ENCODE peak calls at places on chromosomes 4 and X, in eight cellular contexts. H is HFF-Myc, B is fibroblast of lung, Y is HT1080, I is H9, N is NCI-H2029 treated with DMSO at 0.1 percent for 48 hours, G is RWPE1, L is caudate nucleus. A is an unnamed sample.

GRCh38 chr4:8817081-8817812 is 54.4 kb downstream of the HMX1 start:
- DNase-seq in H (no peak), B (no peak), Y (no peak), I (no peak), N (no peak), G (no peak), L (no peak), A (no peak)

GRCh38 chr4:8269535-8270417 is at the start of gene HTRA3:
- DNase-seq in H (no peak), B (peak; percentile 48), Y (no peak), I (peak; percentile 68), N (no peak), G (no peak), L (no peak), A (peak; percentile 73)

GRCh38 chrX:121008920-121009319 is 23.4 kb upstream of the CT47A1 start:
- DNase-seq in H (no peak), B (no peak), Y (no peak), I (no peak), N (no peak), G (no peak), L (no peak), A (no peak)

GRCh38 chrX:120824021-120824420 is 51.6 kb downstream of the CT47B1 start:
- DNase-seq in H (no peak), B (no peak), Y (no peak), I (no peak), N (no peak), G (no peak), L (no peak), A (no peak)

GRCh38 chr4:110207233-110207632 is 8.8 kb upstream of the ELOVL6 start:
- DNase-seq in H (no peak), B (no peak), Y (no peak), I (no peak), N (no peak), G (no peak), L (no peak), A (no peak)

GRCh38 chr4:94653984-94654609 is 103.7 kb upstream of the BMPR1B start:
- DNase-seq in H (no peak), B (no peak), Y (no peak), I (no peak), N (no peak), G (no peak), L (no peak), A (no peak)

GRCh38 chr4:125266901-125267601 is 47.7 kb upstream of the FAT4 start:
- DNase-seq in H (no peak), B (peak; percentile 84), Y (peak; percentile 23), I (no peak), N (no peak), G (peak; percentile 81), L (no peak), A (peak; percentile 13)

GRCh38 chr4:26141916-26142638 is 178.7 kb upstream of the RBPJ start:
- DNase-seq in H (no peak), B (peak; percentile 98), Y (no peak), I (no peak), N (no peak), G (no peak), L (no peak), A (no peak)

GRCh38 chr4:1009647-1010521 is 1.5 kb upstream of the FGFRL1 start:
- DNase-seq in H (no peak), B (peak; percentile 51), Y (peak; percentile 17), I (peak; percentile 73), N (no peak), G (peak; percentile 63), L (peak; percentile 19), A (peak; percentile 77)

GRCh38 chrX:42533761-42534160 is 244.2 kb downstream of the PPP1R2C start:
- DNase-seq in H (no peak), B (no peak), Y (no peak), I (no peak), N (no peak), G (no peak), L (no peak), A (no peak)

GRCh38 chr4:79049840-79050520 is 110.7 kb upstream of the PAQR3 start:
- DNase-seq in H (no peak), B (no peak), Y (no peak), I (no peak), N (peak; percentile 24), G (no peak), L (no peak), A (no peak)

GRCh38 chrX:96372313-96373046 is 312.2 kb upstream of the DIAPH2 start:
- DNase-seq in H (no peak), B (peak; percentile 79), Y (peak; percentile 16), I (peak; percentile 33), N (peak; percentile 69), G (peak; percentile 0), L (no peak), A (peak; percentile 14)

A was measured in hepatic stellate cell.